ENCODE peak calls at places on chromosomes 5 and 9, in nine cellular contexts. V is colonic mucosa; W is effector memory CD4-positive, alpha-beta T cell; P is adipocyte; Q is cardiac muscle cell; J is CD8-positive, alpha-beta T cell; K is SJSA1; N is PC-9; M is uterus. D is an unnamed sample. For H3K9me3 and H3K4me1, the result is how much of the 10 kb centered on the place peaks cover.

GRCh38 chr5:98839469-98840383 is 66.3 kb downstream of the RGMB start:
- DNase-seq in V (peak), W (no peak), P (no peak), Q (no peak), J (no peak), K (no peak), N (no peak), M (no peak), D (no peak)

GRCh38 chr9:82513242-82513750 is 524.7 kb downstream of the SPATA31D1 start:
- DNase-seq in V (no peak), W (no peak), P (peak), Q (no peak), J (no peak), K (no peak), N (no peak), M (peak), D (no peak)

GRCh38 chr5:7412369-7412768 is 16.4 kb downstream of the ADCY2 start:
- DNase-seq in V (no peak), W (no peak), P (no peak), Q (no peak), J (no peak), K (no peak), N (no peak), M (no peak), D (no peak)

GRCh38 chr9:91131433-91131839 is 230.3 kb downstream of the AUH start:
- DNase-seq in V (peak), W (no peak), P (peak), Q (no peak), J (no peak), K (peak), N (peak), M (peak), D (no peak)

GRCh38 chr5:80796861-80797260 is 142.1 kb upstream of the DHFR start:
- DNase-seq in V (no peak), W (no peak), P (no peak), Q (no peak), J (no peak), K (no peak), N (no peak), M (no peak), D (no peak)

GRCh38 chr5:160327829-160328228 is 15.5 kb upstream of the CCNJL start:
- DNase-seq in V (no peak), W (no peak), P (no peak), Q (peak), J (no peak), K (no peak), N (no peak), M (no peak), D (no peak)

GRCh38 chr9:108784998-108785397 is 70.8 kb downstream of the ACTL7B start:
- DNase-seq in V (no peak), W (no peak), P (peak), Q (no peak), J (no peak), K (no peak), N (no peak), M (no peak), D (no peak)

GRCh38 chr9:33117306-33117705 is 40.8 kb upstream of the SMU1 start:
- DNase-seq in V (no peak), W (no peak), P (peak), Q (no peak), J (no peak), K (no peak), N (peak), M (no peak), D (no peak)

GRCh38 chr5:93078082-93079038 is 502.7 kb downstream of the NR2F1-AS1 start:
- DNase-seq in V (peak), W (no peak), P (peak), Q (peak), J (no peak), K (peak), N (peak), M (peak), D (peak)

GRCh38 chr5:73031839-73032238 is 76.0 kb downstream of the FCHO2 start:
- DNase-seq in V (no peak), W (no peak), P (peak), Q (peak), J (no peak), K (peak), N (no peak), M (peak), D (no peak)

GRCh38 chr5:151196556-151197290 is 27.2 kb downstream of the CCDC69 start:
- DNase-seq in V (no peak), W (no peak), P (no peak), Q (no peak), J (no peak), K (no peak), N (no peak), M (no peak), D (no peak)

GRCh38 chr9:93098236-93098946 is 2.4 kb downstream of the CARD19 start:
- DNase-seq in V (peak), W (peak), P (peak), Q (no peak), J (no peak), K (peak), N (peak), M (peak), D (peak)

GRCh38 chr5:95251185-95251584 is 33.7 kb downstream of the MCTP1 start:
- DNase-seq in V (no peak), W (no peak), P (no peak), Q (no peak), J (no peak), K (no peak), N (no peak), M (no peak), D (no peak)

GRCh38 chr9:21812415-21812814 is 10.0 kb downstream of the MTAP start:
- DNase-seq in V (no peak), W (no peak), P (no peak), Q (no peak), J (no peak), K (peak), N (peak), M (no peak), D (no peak)

GRCh38 chr5:92402045-92402444 is 1018.9 kb upstream of the ARRDC3 start:
- DNase-seq in V (no peak), W (no peak), P (peak), Q (no peak), J (no peak), K (no peak), N (no peak), M (no peak), D (no peak)

GRCh38 chr9:126471084-126471611 is 142.6 kb upstream of the LMX1B start:
- DNase-seq in V (peak), W (peak), P (peak), Q (no peak), J (peak), K (peak), N (no peak), M (no peak), D (peak)

GRCh38 chr5:36689225-36689624 is 82.8 kb downstream of the SLC1A3 start:
- DNase-seq in V (no peak), W (no peak), P (no peak), Q (no peak), J (no peak), K (peak), N (no peak), M (no peak), D (no peak)

GRCh38 chr9:133952598-133953550 is 39.2 kb downstream of the VAV2 start:
- DNase-seq in V (no peak), W (no peak), P (no peak), Q (no peak), J (no peak), K (no peak), N (no peak), M (no peak), D (no peak)

GRCh38 chr9:112546149-112547012 is 59.8 kb downstream of the KIAA1958 start:
- DNase-seq in V (no peak), W (no peak), P (no peak), Q (no peak), J (no peak), K (no peak), N (no peak), M (no peak), D (no peak)

GRCh38 chr5:157549283-157549629 is 26.3 kb downstream of the ADAM19 start:
- DNase-seq in V (no peak), W (no peak), P (no peak), Q (no peak), J (no peak), K (peak), N (peak), M (no peak), D (no peak)

GRCh38 chr5:107217721-107218130 is 453.0 kb downstream of the EFNA5 start:
- DNase-seq in V (no peak), W (no peak), P (no peak), Q (no peak), J (no peak), K (no peak), N (peak), M (no peak), D (peak)

GRCh38 chr5:81401266-81401665 is 7.3 kb upstream of the ACOT12 start:
- DNase-seq in V (no peak), W (no peak), P (no peak), Q (no peak), J (no peak), K (no peak), N (no peak), M (no peak), D (no peak)

GRCh38 chr5:39399135-39400036 is 25.4 kb downstream of the DAB2 start:
- DNase-seq in V (no peak), W (no peak), P (peak), Q (no peak), J (no peak), K (peak), N (peak), M (peak), D (no peak)

DNA sequence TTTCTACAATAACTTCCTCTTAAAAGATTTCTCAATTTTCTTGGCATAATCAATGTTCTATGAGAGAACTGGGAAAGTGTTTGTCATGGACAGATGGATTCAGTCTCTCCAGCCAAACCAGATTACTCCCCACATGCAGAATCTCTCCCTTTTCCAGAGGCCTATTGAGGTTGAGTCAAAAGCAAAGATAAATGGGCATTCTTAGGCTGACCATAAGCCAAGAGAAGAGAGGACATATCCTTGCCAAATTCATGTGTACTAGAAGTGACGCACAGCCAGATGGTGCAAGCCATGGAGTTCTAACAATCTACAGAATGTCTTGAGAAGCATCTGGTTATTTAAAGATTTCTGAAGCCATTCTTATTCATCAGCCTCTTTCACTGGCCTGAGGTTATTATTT is 2115.0 kb downstream of the MAT2B start:
- DNase-seq in V (no peak), W (no peak), P (no peak), Q (no peak), J (no peak), K (no peak), N (no peak), M (no peak), D (no peak)
- H3K9me3 ChIP-seq in V (under half), W (under half), P (under half), Q (under half), J (under half), K (under half), N (under half), M (under half), D (under half)

GRCh38 chr5:133931546-133931945 is 36.9 kb downstream of the C5orf15 start:
- DNase-seq in V (no peak), W (no peak), P (no peak), Q (no peak), J (no peak), K (no peak), N (no peak), M (no peak), D (no peak)
- H3K4me1 ChIP-seq in V (under half), W (under half), P (under half), Q (under half), J (under half), K (under half), N (under half), M (under half), D (under half)

DNA sequence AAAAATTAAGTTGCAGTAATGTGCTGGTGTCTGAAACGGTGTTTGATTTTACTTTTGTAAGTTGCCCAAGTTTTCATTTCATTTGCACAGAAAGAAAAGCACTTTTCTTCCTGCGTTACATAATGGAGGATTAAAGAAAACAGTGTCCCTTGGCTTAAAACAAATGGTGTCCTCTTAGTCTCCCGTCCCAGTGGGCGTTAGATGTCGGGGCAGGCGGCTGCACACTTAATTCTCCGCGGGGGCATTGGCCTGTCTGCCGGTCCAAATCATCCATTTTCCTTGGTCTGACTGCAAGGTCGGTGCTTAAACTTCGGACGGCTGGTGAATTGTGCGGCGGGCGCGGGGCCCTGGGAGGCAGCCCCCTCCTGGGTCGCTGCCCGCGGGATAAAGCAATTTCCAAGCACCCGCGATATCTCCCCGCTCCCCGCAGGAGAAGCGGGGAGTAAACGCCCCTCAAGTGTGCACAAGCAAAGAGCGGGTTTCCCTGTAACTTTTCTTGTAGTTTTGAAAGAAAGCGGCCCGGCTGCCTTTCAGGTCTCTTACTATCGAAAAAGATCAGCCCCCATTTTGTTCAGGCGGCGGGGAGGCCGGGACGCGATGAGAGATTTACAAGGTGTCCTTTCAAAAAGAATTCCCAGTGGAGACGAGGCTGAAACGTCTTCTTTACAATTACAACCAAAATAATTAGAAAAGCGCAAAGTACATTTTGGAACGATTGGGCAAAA is 1.5 kb downstream of the IRX1 start:
- DNase-seq in V (no peak), W (no peak), P (no peak), Q (peak), J (no peak), K (no peak), N (no peak), M (no peak), D (no peak)
- H3K9me3 ChIP-seq in V (under half), W (under half), P (under half), Q (under half), J (under half), K (half or more), N (under half), M (under half), D (under half)

DNA sequence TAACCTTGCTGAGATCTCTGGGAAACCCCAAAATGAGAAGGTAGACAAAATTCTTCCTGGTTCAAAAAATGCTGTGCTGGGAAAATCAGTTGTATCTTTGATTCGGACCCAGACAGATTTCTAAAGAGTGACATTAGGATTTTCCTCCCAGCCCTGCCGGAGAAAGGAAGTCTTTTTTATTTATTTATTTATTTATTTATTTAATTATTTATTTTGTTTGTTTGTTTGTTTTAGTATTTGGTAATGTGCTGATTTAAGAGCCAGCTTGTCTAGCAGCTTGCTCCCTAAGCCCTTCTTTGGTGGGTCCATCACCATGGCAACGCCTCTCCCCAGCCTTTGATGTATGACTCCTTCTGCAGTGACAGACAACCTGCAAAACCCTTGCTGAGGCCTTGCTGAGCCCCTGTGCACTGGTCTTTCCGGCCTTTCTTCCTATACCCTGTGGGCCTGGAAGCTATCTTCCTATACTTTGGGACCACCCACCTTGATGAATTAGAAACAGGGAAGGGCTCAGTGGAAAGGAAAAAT is 60.6 kb upstream of the AFAP1L1 start:
- DNase-seq in V (no peak), W (no peak), P (no peak), Q (no peak), J (no peak), K (peak), N (no peak), M (no peak), D (no peak)
- H3K4me1 ChIP-seq in V (under half), W (under half), P (under half), Q (under half), J (under half), K (half or more), N (under half), M (under half), D (half or more)

GRCh38 chr5:16383544-16384057 is 82.0 kb downstream of the ZNF622 start:
- DNase-seq in V (no peak), W (no peak), P (no peak), Q (no peak), J (no peak), K (no peak), N (no peak), M (no peak), D (no peak)
- H3K9me3 ChIP-seq in V (under half), W (under half), P (under half), Q (under half), J (under half), K (under half), N (under half), M (under half), D (under half)

GRCh38 chr9:136049451-136050265 is 45.4 kb downstream of the NACC2 start:
- DNase-seq in V (no peak), W (no peak), P (no peak), Q (no peak), J (no peak), K (no peak), N (no peak), M (no peak), D (no peak)
- H3K4me1 ChIP-seq in V (under half), W (under half), P (under half), Q (under half), J (under half), K (under half), N (under half), M (under half), D (half or more)

GRCh38 chr5:141319699-141320098 is 885 bp downstream of the TAF7 start:
- DNase-seq in V (no peak), W (no peak), P (no peak), Q (no peak), J (no peak), K (no peak), N (no peak), M (no peak), D (no peak)
- H3K9me3 ChIP-seq in V (under half), W (under half), P (under half), Q (under half), J (under half), K (under half), N (half or more), M (under half), D (half or more)

DNA sequence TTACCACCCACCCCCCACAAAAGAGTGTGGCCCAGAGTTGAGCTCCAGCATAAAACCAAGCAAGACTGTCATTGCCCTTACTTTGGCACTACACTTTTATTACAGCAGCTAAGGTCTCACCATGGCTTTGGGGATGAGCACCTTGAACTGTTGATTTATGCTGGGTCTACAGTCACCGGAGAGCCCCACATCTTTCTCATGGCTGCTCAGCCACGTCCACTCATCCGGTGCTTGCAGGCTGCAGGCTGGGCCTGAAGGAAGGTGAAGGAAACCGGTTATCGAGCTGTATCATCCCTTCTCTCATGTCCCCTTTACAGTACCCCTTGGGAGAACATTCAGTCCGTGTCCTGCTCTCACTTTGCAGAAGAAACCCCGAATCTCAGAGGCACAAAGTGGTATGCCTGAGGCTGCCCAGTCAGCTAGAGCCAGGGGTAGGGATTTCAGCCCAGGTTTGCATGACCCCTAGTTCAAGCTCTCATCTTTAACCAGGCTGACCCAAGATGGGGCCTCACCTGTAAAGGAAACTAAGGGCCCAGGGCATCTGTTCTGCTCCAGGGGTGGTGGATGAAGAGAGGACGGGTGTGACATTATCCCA is 11.6 kb downstream of the TMOD1 start:
- DNase-seq in V (no peak), W (no peak), P (no peak), Q (no peak), J (no peak), K (no peak), N (no peak), M (no peak), D (no peak)
- H3K4me1 ChIP-seq in V (under half), W (under half), P (under half), Q (under half), J (under half), K (under half), N (under half), M (under half), D (half or more)

GRCh38 chr5:140785905-140786686 is at the start of gene PCDHA1:
- DNase-seq in V (no peak), W (no peak), P (no peak), Q (no peak), J (no peak), K (no peak), N (no peak), M (no peak), D (no peak)
- H3K9me3 ChIP-seq in V (under half), W (under half), P (half or more), Q (under half), J (under half), K (under half), N (under half), M (under half), D (half or more)